ENCODE peak calls at places on chromosomes 12 and 14, in six cellular contexts. N is HEK293T, B is H1, M is HCT116, C is HepG2, O is K562. X is an unnamed sample.

GRCh38 chr12:30546121-30546520 is 149.5 kb downstream of the IPO8 start:
- DNase-seq in C (peak; percentile 2), O (no peak), N (no peak), B (no peak), M (no peak), X (no peak)

GRCh38 chr14:49876563-49877127 is 16.2 kb upstream of the ARF6 start:
- DNase-seq in C (no peak), B (no peak), M (no peak), O (no peak), N (no peak), X (no peak)

GRCh38 chr12:88993655-88994054 is 358.6 kb downstream of the DUSP6 start:
- DNase-seq in B (no peak), O (peak; percentile 12), M (peak; percentile 63), N (peak; percentile 12), C (peak; percentile 36), X (no peak)

GRCh38 chr12:64252708-64253107 is 30.6 kb upstream of the KICS2 start:
- DNase-seq in O (no peak), M (no peak), N (no peak), C (no peak), B (no peak), X (no peak)

GRCh38 chr12:71799105-71799504 is 40.5 kb upstream of the TBC1D15 start:
- DNase-seq in B (no peak), N (no peak), M (no peak), C (no peak), O (no peak), X (no peak)

GRCh38 chr12:130127909-130128763 is 34.1 kb upstream of the FZD10 start:
- DNase-seq in B (no peak), N (no peak), O (no peak), C (no peak), M (no peak), X (no peak)

GRCh38 chr14:101235042-101235871 is 326.0 kb upstream of the DIO3 start:
- DNase-seq in B (peak; percentile 89), O (peak; percentile 59), N (peak; percentile 71), C (peak; percentile 47), M (peak; percentile 26), X (peak; percentile 85)

GRCh38 chr12:47838286-47838931 is 18.7 kb upstream of the HDAC7 start:
- DNase-seq in B (no peak), M (peak; percentile 44), N (peak; percentile 72), O (peak; percentile 78), C (peak; percentile 26), X (no peak)

GRCh38 chr14:89121961-89122675 is 294.9 kb downstream of the FOXN3 start:
- DNase-seq in N (no peak), C (no peak), O (no peak), B (peak; percentile 59), M (no peak), X (peak; percentile 49)

GRCh38 chr14:67269338-67270060 is 28.3 kb downstream of the PALS1 start:
- DNase-seq in C (no peak), M (no peak), B (no peak), N (no peak), O (no peak), X (no peak)

GRCh38 chr14:35535794-35536112 is 1.8 kb downstream of the INSM2 start:
- DNase-seq in O (no peak), C (no peak), B (no peak), N (no peak), M (no peak), X (no peak)

GRCh38 chr14:59354666-59355065 is 110.5 kb downstream of the GPR135 start:
- DNase-seq in N (no peak), C (no peak), O (no peak), B (no peak), M (no peak), X (no peak)

GRCh38 chr12:25256826-25257225 is 6.1 kb upstream of the KRAS start:
- DNase-seq in C (no peak), N (no peak), M (no peak), B (no peak), O (no peak), X (no peak)

GRCh38 chr12:87667378-87667777 is 361.8 kb downstream of the C12orf50 start:
- DNase-seq in M (no peak), O (no peak), B (no peak), N (no peak), C (no peak), X (no peak)

GRCh38 chr14:89179891-89180404 is 237.1 kb downstream of the FOXN3 start:
- DNase-seq in N (no peak), O (no peak), B (peak; percentile 37), M (no peak), C (no peak), X (no peak)

GRCh38 chr12:62584619-62585018 is 118.0 kb downstream of the MON2 start:
- DNase-seq in C (no peak), M (no peak), N (no peak), B (no peak), O (no peak), X (no peak)

GRCh38 chr12:62576503-62576902 is 109.9 kb downstream of the MON2 start:
- DNase-seq in O (no peak), C (no peak), M (no peak), B (no peak), N (no peak), X (no peak)

GRCh38 chr12:62586850-62587249 is 120.2 kb downstream of the MON2 start:
- DNase-seq in N (no peak), M (no peak), O (no peak), C (no peak), B (no peak), X (no peak)

GRCh38 chr12:62582065-62582366 is 115.4 kb downstream of the MON2 start:
- DNase-seq in N (no peak), C (no peak), B (no peak), O (no peak), M (no peak), X (no peak)

DNA sequence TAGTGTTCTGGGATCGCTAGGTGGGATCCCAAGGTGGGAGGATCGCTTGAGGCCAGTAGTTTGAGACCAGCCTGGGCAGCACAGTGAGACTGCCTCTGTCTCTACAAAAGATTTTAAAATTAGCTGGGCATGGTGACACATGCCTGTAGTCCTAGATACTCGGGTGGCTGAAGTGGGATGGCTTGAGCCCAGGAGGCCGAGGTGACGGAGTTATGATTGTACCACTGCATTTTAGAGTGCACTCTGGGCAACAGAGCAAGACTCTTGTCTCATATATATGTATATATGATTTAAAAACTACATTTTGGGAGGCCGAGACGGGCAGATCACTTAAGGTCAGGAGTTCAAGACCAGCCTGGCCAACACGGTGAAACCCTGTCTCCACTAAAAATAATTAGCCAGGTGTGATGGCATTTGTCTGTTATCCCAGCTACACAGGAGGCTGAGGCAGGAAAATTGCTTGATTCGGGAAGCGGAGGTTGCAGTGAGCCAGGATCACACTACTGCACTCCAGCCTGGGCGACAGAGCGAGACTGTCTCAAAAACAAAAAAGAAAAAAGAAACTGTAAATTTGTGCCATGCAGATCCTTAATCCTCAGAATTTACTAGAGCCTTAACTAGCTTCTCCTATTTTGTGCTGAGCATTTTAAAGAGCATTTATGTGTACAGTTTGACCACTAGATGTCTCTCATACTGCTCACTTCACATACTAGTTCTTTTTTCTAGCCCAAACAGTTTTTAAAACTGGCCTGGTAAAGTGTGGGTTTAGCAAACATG is 114.8 kb downstream of the MON2 start:
- DNase-seq in O (peak; percentile 51), C (peak; percentile 28), M (peak; percentile 38), B (no peak), N (peak; percentile 37), X (no peak)
- TF ChIP-seq SP1 in O (no peak), C (no peak), M (no peak), B (no peak), N (no peak), X (no peak)

GRCh38 chr12:58671196-58671595 is 249.1 kb downstream of the LRIG3 start:
- DNase-seq in C (no peak), O (no peak), N (no peak), M (no peak), B (no peak), X (no peak)

GRCh38 chr12:58668233-58668632 is 252.1 kb downstream of the LRIG3 start:
- DNase-seq in O (no peak), M (no peak), C (no peak), N (no peak), B (no peak), X (no peak)

GRCh38 chr12:58670623-58671022 is 249.7 kb downstream of the LRIG3 start:
- DNase-seq in C (no peak), O (no peak), M (no peak), B (no peak), N (no peak), X (no peak)

GRCh38 chr12:58665375-58665774 is 254.9 kb downstream of the LRIG3 start:
- DNase-seq in M (no peak), N (no peak), O (no peak), C (no peak), B (no peak), X (no peak)

GRCh38 chr12:58668831-58669230 is 251.5 kb downstream of the LRIG3 start:
- DNase-seq in B (no peak), N (no peak), O (no peak), C (no peak), M (no peak), X (no peak)
- TF ChIP-seq SP1 in B (no peak), N (no peak), O (no peak), C (no peak), M (no peak), X (no peak)

DNA sequence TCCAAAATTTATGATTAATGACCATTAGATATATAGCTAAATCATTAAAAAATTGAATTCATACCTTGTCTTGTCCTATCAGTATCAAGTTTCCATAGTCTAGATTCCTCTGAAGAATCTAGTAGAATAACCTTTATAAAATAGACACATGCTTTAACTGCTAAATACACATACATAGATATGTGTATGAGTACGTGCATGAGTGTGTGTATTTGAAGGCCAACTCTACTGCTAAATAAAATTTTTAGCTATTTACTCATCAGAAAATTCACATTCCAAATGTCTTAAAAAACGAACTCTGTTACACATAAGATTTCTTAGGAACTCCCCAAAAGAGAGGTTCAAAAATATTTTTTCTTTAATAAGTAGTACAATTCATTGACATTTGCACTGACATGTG is 233.0 kb downstream of the SSPN start:
- DNase-seq in C (no peak), O (no peak), B (no peak), N (no peak), M (no peak), X (no peak)
- TF ChIP-seq SP1 in C (no peak), O (no peak), B (no peak), N (no peak), M (no peak), X (no peak)

GRCh38 chr12:3137814-3138445 is 60.8 kb downstream of the TSPAN9 start:
- DNase-seq in C (no peak), B (peak; percentile 46), M (no peak), N (no peak), O (no peak), X (no peak)

GRCh38 chr12:3140284-3140683 is 63.1 kb downstream of the TSPAN9 start:
- DNase-seq in B (peak; percentile 43), O (no peak), N (no peak), M (no peak), C (no peak), X (no peak)

GRCh38 chr12:3141339-3142321 is 64.5 kb downstream of the TSPAN9 start:
- DNase-seq in C (no peak), M (no peak), O (no peak), B (peak; percentile 44), N (no peak), X (no peak)

GRCh38 chr12:3138896-3139590 is 61.9 kb downstream of the TSPAN9 start:
- DNase-seq in B (peak; percentile 48), M (no peak), O (no peak), N (no peak), C (no peak), X (no peak)

DNA sequence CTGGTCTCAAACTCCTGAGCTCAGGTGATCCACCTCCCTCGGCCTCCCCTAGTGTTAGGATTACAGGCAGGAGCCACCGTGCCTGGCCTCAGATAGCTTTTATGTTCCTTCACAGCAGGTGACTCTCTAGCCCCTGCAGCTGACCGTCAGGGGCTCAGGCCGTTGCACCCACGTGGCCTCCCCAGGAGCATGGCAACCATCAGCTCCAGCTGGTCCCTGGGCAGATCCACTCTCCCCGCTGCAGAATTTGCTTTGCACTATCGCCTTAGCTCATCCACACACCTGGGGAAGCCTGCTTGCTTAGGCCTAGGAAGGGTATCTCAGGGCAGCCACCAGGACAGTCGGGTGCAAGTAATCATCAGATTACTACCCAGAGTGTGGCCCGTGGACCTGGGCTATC is 62.6 kb downstream of the TSPAN9 start:
- DNase-seq in C (no peak), O (no peak), B (peak; percentile 46), M (no peak), N (no peak), X (no peak)
- TF ChIP-seq SP1 in C (no peak), O (no peak), B (no peak), M (no peak), N (no peak), X (no peak)

X was measured in WTC11.